ENCODE peak calls at places on chromosome 12, in five cellular contexts. G is NCI-H2171 treated with DMSO at 0.1 percent for 48 hours, M is HS-27A, A is globus pallidus, U is fibroblast of mammary gland. H is an unnamed sample.

GRCh38 chr12:104083769-104084475 is 19.6 kb downstream of the HCFC2 start:
- DNase-seq in M (no peak), G (no peak), A (no peak), U (no peak), H (no peak)

GRCh38 chr12:65113621-65114035 is 7.5 kb downstream of the WIF1 start:
- DNase-seq in U (peak; percentile 11), A (no peak), G (peak; percentile 1), M (no peak), H (no peak)

GRCh38 chr12:52419656-52420055 is 13.5 kb upstream of the KRT82 start:
- DNase-seq in A (no peak), M (no peak), U (peak; percentile 31), G (no peak), H (no peak)

GRCh38 chr12:41486718-41487117 is 298.6 kb downstream of the PDZRN4 start:
- DNase-seq in M (peak; percentile 1), U (peak; percentile 1), G (no peak), A (no peak), H (no peak)

GRCh38 chr12:93571360-93571853 is 1.1 kb upstream of the SOCS2 start:
- DNase-seq in A (no peak), U (peak; percentile 65), G (peak; percentile 82), M (peak; percentile 5), H (no peak)

GRCh38 chr12:94994312-94994711 is 9.2 kb downstream of the NDUFA12 start:
- DNase-seq in G (no peak), U (peak; percentile 78), M (peak; percentile 38), A (no peak), H (peak; percentile 55)

GRCh38 chr12:6076340-6076739 is 48.1 kb downstream of the VWF start:
- DNase-seq in U (no peak), A (no peak), G (no peak), M (no peak), H (no peak)

GRCh38 chr12:112979281-112979680 is 962 bp downstream of the OAS2 start:
- DNase-seq in U (no peak), A (no peak), M (no peak), G (no peak), H (no peak)

GRCh38 chr12:107364875-107365518 is 271.6 kb upstream of the CRY1 start:
- DNase-seq in M (no peak), G (no peak), A (no peak), U (no peak), H (no peak)

GRCh38 chr12:84919271-84919670 is 6.7 kb upstream of the SLC6A15 start:
- DNase-seq in U (peak; percentile 89), G (no peak), M (no peak), A (no peak), H (no peak)

GRCh38 chr12:71128191-71128590 is 29.6 kb downstream of the TSPAN8 start:
- DNase-seq in U (peak; percentile 26), M (no peak), A (no peak), G (no peak), H (no peak)

GRCh38 chr12:23895792-23896218 is 53.7 kb downstream of the SOX5 start:
- DNase-seq in M (no peak), U (no peak), G (peak; percentile 80), A (peak; percentile 53), H (peak; percentile 26)

GRCh38 chr12:116384629-116385485 is 107.4 kb upstream of the MED13L start:
- DNase-seq in U (peak; percentile 90), G (no peak), A (no peak), M (no peak), H (no peak)

GRCh38 chr12:4267904-4268548 is 5.5 kb upstream of the CCND2 start:
- DNase-seq in G (peak; percentile 76), M (no peak), A (no peak), U (no peak), H (no peak)

GRCh38 chr12:46933947-46934346 is 108.2 kb upstream of the SLC38A4 start:
- DNase-seq in U (peak; percentile 76), M (no peak), G (no peak), A (peak; percentile 27), H (peak; percentile 18)

GRCh38 chr12:27652174-27652763 is 44.0 kb upstream of the REP15 start:
- DNase-seq in A (peak; percentile 73), G (peak; percentile 98), M (peak; percentile 72), U (peak; percentile 90), H (peak; percentile 75)

GRCh38 chr12:6871052-6871957 is 1.8 kb downstream of the SPSB2 start:
- DNase-seq in A (no peak), U (no peak), G (peak; percentile 99), M (no peak), H (no peak)

GRCh38 chr12:115750340-115750739 is 527.2 kb downstream of the MED13L start:
- DNase-seq in A (no peak), G (no peak), U (no peak), M (no peak), H (no peak)

GRCh38 chr12:68611094-68611818 is 557 bp downstream of the RAP1B start:
- DNase-seq in M (peak; percentile 26), A (peak; percentile 63), G (peak; percentile 46), U (peak; percentile 65), H (peak; percentile 66)

GRCh38 chr12:117085318-117085947 is 13.8 kb downstream of the TESC start:
- DNase-seq in M (no peak), A (no peak), U (no peak), G (no peak), H (peak; percentile 79)

GRCh38 chr12:120909633-120910318 is 5.6 kb upstream of the SPPL3 start:
- DNase-seq in M (no peak), A (no peak), G (no peak), U (no peak), H (no peak)

GRCh38 chr12:109020750-109021380 is at the start of gene SVOP:
- DNase-seq in M (peak; percentile 22), U (peak; percentile 72), G (peak; percentile 86), A (peak; percentile 83), H (peak; percentile 88)

GRCh38 chr12:82688035-82688501 is 1.4 kb downstream of the TMTC2 start:
- DNase-seq in U (peak; percentile 15), M (no peak), A (peak; percentile 66), G (peak; percentile 36), H (peak; percentile 51)

GRCh38 chr12:53223391-53224267 is 8.4 kb downstream of the RARG start:
- DNase-seq in M (no peak), A (peak; percentile 85), G (no peak), U (peak; percentile 40), H (peak; percentile 75)

GRCh38 chr12:110824342-110824741 is 22.4 kb upstream of the CCDC63 start:
- DNase-seq in A (no peak), U (no peak), M (no peak), G (no peak), H (no peak)

GRCh38 chr12:24955853-24956252 is 7.0 kb upstream of the BCAT1 start:
- DNase-seq in U (no peak), M (no peak), A (no peak), G (no peak), H (no peak)

GRCh38 chr12:93852067-93852466 is 174.9 kb downstream of the CRADD start:
- DNase-seq in U (no peak), A (no peak), M (no peak), G (peak; percentile 5), H (no peak)

GRCh38 chr12:15899282-15899870 is 11.8 kb upstream of the DERA start:
- DNase-seq in A (peak; percentile 34), M (no peak), U (peak; percentile 32), G (peak; percentile 13), H (peak; percentile 14)

GRCh38 chr12:59700145-59700435 is 104.3 kb downstream of the SLC16A7 start:
- DNase-seq in M (no peak), A (no peak), U (no peak), G (no peak), H (no peak)

GRCh38 chr12:93097417-93097816 is 168.3 kb upstream of the EEA1 start:
- DNase-seq in U (no peak), G (no peak), M (no peak), A (no peak), H (no peak)

GRCh38 chr12:128408669-128409068 is 141.7 kb downstream of the TMEM132C start:
- DNase-seq in A (no peak), M (no peak), G (no peak), U (no peak), H (peak; percentile 54)

GRCh38 chr12:85057370-85057963 is 21.3 kb downstream of the LRRIQ1 start:
- DNase-seq in A (peak; percentile 33), G (peak; percentile 49), M (peak; percentile 11), U (peak; percentile 56), H (peak; percentile 14)

GRCh38 chr12:116539905-116540482 is 19.2 kb upstream of the MAP1LC3B2 start:
- DNase-seq in M (no peak), A (peak; percentile 52), U (peak; percentile 81), G (peak; percentile 89), H (no peak)

GRCh38 chr12:54723653-54724256 is 75.6 kb upstream of the DCD start:
- DNase-seq in M (no peak), U (peak; percentile 35), G (peak; percentile 3), A (no peak), H (no peak)

GRCh38 chr12:116390656-116391335 is 113.3 kb upstream of the MED13L start:
- DNase-seq in G (no peak), A (no peak), U (peak; percentile 40), M (peak; percentile 30), H (no peak)